ENCODE peak calls at places on chromosomes 2 and 18, in seven cellular contexts. One of them, this sample, is unnamed. For H3K4me1, the result is how much of the 10 kb centered on the place peaks cover.

GRCh38 chr2:27185331-27186026 is 26.4 kb upstream of the ATRAID start:
- DNase-seq in SJSA1: peak
- DNase-seq in naive thymus-derived CD4-positive, alpha-beta T cell: no peak
- DNase-seq in lower lobe of right lung: peak
- DNase-seq in right cardiac atrium: peak
- DNase-seq in CD8-positive, alpha-beta T cell: no peak
- DNase-seq in Karpas-422: peak
- DNase-seq in this sample: no peak

GRCh38 chr2:142892715-142893114 is 15.3 kb downstream of the KYNU start:
- DNase-seq in Karpas-422: no peak
- DNase-seq in CD8-positive, alpha-beta T cell: no peak
- DNase-seq in SJSA1: no peak
- DNase-seq in right cardiac atrium: no peak
- DNase-seq in lower lobe of right lung: no peak
- DNase-seq in naive thymus-derived CD4-positive, alpha-beta T cell: no peak
- DNase-seq in this sample: no peak

GRCh38 chr18:56036673-56037072 is 448.7 kb upstream of the TCF4 start:
- DNase-seq in CD8-positive, alpha-beta T cell: no peak
- DNase-seq in Karpas-422: no peak
- DNase-seq in lower lobe of right lung: no peak
- DNase-seq in naive thymus-derived CD4-positive, alpha-beta T cell: no peak
- DNase-seq in right cardiac atrium: no peak
- DNase-seq in SJSA1: no peak
- DNase-seq in this sample: no peak

GRCh38 chr18:457120-457519 is 43.4 kb downstream of the COLEC12 start:
- DNase-seq in naive thymus-derived CD4-positive, alpha-beta T cell: no peak
- DNase-seq in lower lobe of right lung: no peak
- DNase-seq in SJSA1: peak
- DNase-seq in right cardiac atrium: peak
- DNase-seq in CD8-positive, alpha-beta T cell: no peak
- DNase-seq in Karpas-422: no peak
- DNase-seq in this sample: no peak

GRCh38 chr2:168002021-168002553 is 245.3 kb downstream of the STK39 start:
- DNase-seq in CD8-positive, alpha-beta T cell: no peak
- DNase-seq in naive thymus-derived CD4-positive, alpha-beta T cell: no peak
- DNase-seq in SJSA1: no peak
- DNase-seq in Karpas-422: no peak
- DNase-seq in right cardiac atrium: no peak
- DNase-seq in lower lobe of right lung: no peak
- DNase-seq in this sample: no peak

GRCh38 chr2:233447506-233448219 is 93.4 kb downstream of the DGKD start:
- DNase-seq in SJSA1: no peak
- DNase-seq in lower lobe of right lung: peak
- DNase-seq in naive thymus-derived CD4-positive, alpha-beta T cell: no peak
- DNase-seq in Karpas-422: no peak
- DNase-seq in right cardiac atrium: no peak
- DNase-seq in CD8-positive, alpha-beta T cell: no peak
- DNase-seq in this sample: no peak

GRCh38 chr2:158317642-158318041 is 138.9 kb downstream of the CCDC148 start:
- DNase-seq in Karpas-422: no peak
- DNase-seq in SJSA1: no peak
- DNase-seq in lower lobe of right lung: no peak
- DNase-seq in right cardiac atrium: no peak
- DNase-seq in CD8-positive, alpha-beta T cell: no peak
- DNase-seq in naive thymus-derived CD4-positive, alpha-beta T cell: no peak
- DNase-seq in this sample: no peak

GRCh38 chr18:48345596-48345995 is 63.6 kb downstream of the ZBTB7C start:
- DNase-seq in CD8-positive, alpha-beta T cell: no peak
- DNase-seq in naive thymus-derived CD4-positive, alpha-beta T cell: no peak
- DNase-seq in lower lobe of right lung: no peak
- DNase-seq in SJSA1: no peak
- DNase-seq in right cardiac atrium: no peak
- DNase-seq in Karpas-422: peak
- DNase-seq in this sample: no peak

GRCh38 chr18:71001597-71001996 is 712.8 kb downstream of the SOCS6 start:
- DNase-seq in CD8-positive, alpha-beta T cell: no peak
- DNase-seq in naive thymus-derived CD4-positive, alpha-beta T cell: no peak
- DNase-seq in lower lobe of right lung: no peak
- DNase-seq in SJSA1: no peak
- DNase-seq in right cardiac atrium: no peak
- DNase-seq in Karpas-422: no peak
- DNase-seq in this sample: no peak

GRCh38 chr2:123839326-123839725 is 185.8 kb upstream of the CNTNAP5 start:
- DNase-seq in SJSA1: no peak
- DNase-seq in CD8-positive, alpha-beta T cell: no peak
- DNase-seq in Karpas-422: no peak
- DNase-seq in naive thymus-derived CD4-positive, alpha-beta T cell: no peak
- DNase-seq in right cardiac atrium: no peak
- DNase-seq in lower lobe of right lung: no peak
- DNase-seq in this sample: no peak

GRCh38 chr2:88753833-88754584 is 62.5 kb downstream of the RPIA start:
- DNase-seq in Karpas-422: peak
- DNase-seq in right cardiac atrium: no peak
- DNase-seq in SJSA1: no peak
- DNase-seq in CD8-positive, alpha-beta T cell: peak
- DNase-seq in naive thymus-derived CD4-positive, alpha-beta T cell: no peak
- DNase-seq in lower lobe of right lung: no peak
- DNase-seq in this sample: no peak

GRCh38 chr2:72004976-72005375 is 142.7 kb downstream of the CYP26B1 start:
- DNase-seq in Karpas-422: no peak
- DNase-seq in SJSA1: no peak
- DNase-seq in CD8-positive, alpha-beta T cell: no peak
- DNase-seq in lower lobe of right lung: no peak
- DNase-seq in naive thymus-derived CD4-positive, alpha-beta T cell: no peak
- DNase-seq in right cardiac atrium: no peak
- DNase-seq in this sample: peak

GRCh38 chr2:152464853-152465470 is 130.0 kb downstream of the FMNL2 start:
- DNase-seq in CD8-positive, alpha-beta T cell: no peak
- DNase-seq in Karpas-422: no peak
- DNase-seq in SJSA1: no peak
- DNase-seq in lower lobe of right lung: no peak
- DNase-seq in right cardiac atrium: no peak
- DNase-seq in naive thymus-derived CD4-positive, alpha-beta T cell: no peak
- DNase-seq in this sample: no peak

GRCh38 chr18:75314117-75314516 is 103.5 kb downstream of the TSHZ1 start:
- DNase-seq in SJSA1: no peak
- DNase-seq in naive thymus-derived CD4-positive, alpha-beta T cell: no peak
- DNase-seq in right cardiac atrium: no peak
- DNase-seq in lower lobe of right lung: no peak
- DNase-seq in CD8-positive, alpha-beta T cell: no peak
- DNase-seq in Karpas-422: peak
- DNase-seq in this sample: no peak

GRCh38 chr2:159226059-159226461 is 60.4 kb downstream of the WDSUB1 start:
- DNase-seq in Karpas-422: no peak
- DNase-seq in SJSA1: no peak
- DNase-seq in naive thymus-derived CD4-positive, alpha-beta T cell: no peak
- DNase-seq in right cardiac atrium: no peak
- DNase-seq in lower lobe of right lung: no peak
- DNase-seq in CD8-positive, alpha-beta T cell: peak
- DNase-seq in this sample: peak

GRCh38 chr18:26468931-26469340 is 79.4 kb downstream of the KCTD1 start:
- DNase-seq in CD8-positive, alpha-beta T cell: no peak
- DNase-seq in naive thymus-derived CD4-positive, alpha-beta T cell: no peak
- DNase-seq in right cardiac atrium: no peak
- DNase-seq in Karpas-422: peak
- DNase-seq in SJSA1: no peak
- DNase-seq in lower lobe of right lung: no peak
- DNase-seq in this sample: no peak

GRCh38 chr18:43012951-43013350 is 102.5 kb downstream of the RIT2 start:
- DNase-seq in CD8-positive, alpha-beta T cell: no peak
- DNase-seq in SJSA1: no peak
- DNase-seq in lower lobe of right lung: no peak
- DNase-seq in naive thymus-derived CD4-positive, alpha-beta T cell: no peak
- DNase-seq in Karpas-422: no peak
- DNase-seq in right cardiac atrium: no peak
- DNase-seq in this sample: no peak

GRCh38 chr2:197889041-197889440 is 84.6 kb downstream of the PLCL1 start:
- DNase-seq in SJSA1: no peak
- DNase-seq in CD8-positive, alpha-beta T cell: peak
- DNase-seq in right cardiac atrium: no peak
- DNase-seq in naive thymus-derived CD4-positive, alpha-beta T cell: peak
- DNase-seq in Karpas-422: peak
- DNase-seq in lower lobe of right lung: no peak
- DNase-seq in this sample: no peak

GRCh38 chr2:26534098-26534864 is 56.4 kb upstream of the OTOF start:
- DNase-seq in naive thymus-derived CD4-positive, alpha-beta T cell: no peak
- DNase-seq in Karpas-422: no peak
- DNase-seq in CD8-positive, alpha-beta T cell: no peak
- DNase-seq in SJSA1: no peak
- DNase-seq in right cardiac atrium: no peak
- DNase-seq in lower lobe of right lung: no peak
- DNase-seq in this sample: no peak

GRCh38 chr18:1806884-1807615 is 764.3 kb downstream of the METTL4 start:
- DNase-seq in lower lobe of right lung: no peak
- DNase-seq in CD8-positive, alpha-beta T cell: no peak
- DNase-seq in right cardiac atrium: no peak
- DNase-seq in naive thymus-derived CD4-positive, alpha-beta T cell: no peak
- DNase-seq in SJSA1: no peak
- DNase-seq in Karpas-422: no peak
- DNase-seq in this sample: no peak

GRCh38 chr18:7946724-7947377 is 379.7 kb downstream of the PTPRM start:
- DNase-seq in SJSA1: peak
- DNase-seq in lower lobe of right lung: no peak
- DNase-seq in Karpas-422: no peak
- DNase-seq in naive thymus-derived CD4-positive, alpha-beta T cell: no peak
- DNase-seq in right cardiac atrium: peak
- DNase-seq in CD8-positive, alpha-beta T cell: no peak
- DNase-seq in this sample: peak
- H3K4me3 ChIP-seq in SJSA1: no peak
- H3K4me3 ChIP-seq in lower lobe of right lung: peak
- H3K4me3 ChIP-seq in Karpas-422: no peak
- H3K4me3 ChIP-seq in naive thymus-derived CD4-positive, alpha-beta T cell: peak
- H3K4me3 ChIP-seq in right cardiac atrium: peak
- H3K4me3 ChIP-seq in CD8-positive, alpha-beta T cell: no peak
- H3K4me3 ChIP-seq in this sample: peak

DNA sequence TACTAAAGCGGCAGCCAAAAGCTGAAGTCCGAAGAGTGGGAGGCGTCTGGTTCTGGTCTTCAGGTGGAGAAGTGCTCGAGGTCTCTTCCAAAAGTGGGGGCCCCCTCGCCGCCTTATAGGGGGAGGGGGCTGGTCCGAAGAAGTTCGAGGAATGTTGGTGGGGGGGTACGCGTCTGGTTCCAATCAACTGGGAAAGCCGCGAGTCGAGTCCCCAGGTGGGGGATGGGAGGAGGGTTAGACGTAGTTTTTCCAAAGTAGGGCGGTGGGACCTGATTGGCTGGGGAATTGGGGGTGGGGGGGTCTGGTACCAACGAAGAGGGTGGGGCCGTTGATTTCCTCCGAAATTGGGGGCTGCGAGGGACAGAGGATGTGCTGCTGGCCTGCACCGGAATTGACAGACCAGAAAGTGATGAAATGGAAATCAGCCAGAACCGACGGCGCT is 603 bp downstream of the ITM2C start:
- DNase-seq in right cardiac atrium: no peak
- DNase-seq in SJSA1: peak
- DNase-seq in naive thymus-derived CD4-positive, alpha-beta T cell: no peak
- DNase-seq in CD8-positive, alpha-beta T cell: no peak
- DNase-seq in Karpas-422: no peak
- DNase-seq in lower lobe of right lung: no peak
- DNase-seq in this sample: no peak
- H3K4me1 ChIP-seq in right cardiac atrium: under half
- H3K4me1 ChIP-seq in SJSA1: under half
- H3K4me1 ChIP-seq in naive thymus-derived CD4-positive, alpha-beta T cell: under half
- H3K4me1 ChIP-seq in CD8-positive, alpha-beta T cell: half or more
- H3K4me1 ChIP-seq in Karpas-422: under half
- H3K4me1 ChIP-seq in lower lobe of right lung: under half
- H3K4me1 ChIP-seq in this sample: under half

DNA sequence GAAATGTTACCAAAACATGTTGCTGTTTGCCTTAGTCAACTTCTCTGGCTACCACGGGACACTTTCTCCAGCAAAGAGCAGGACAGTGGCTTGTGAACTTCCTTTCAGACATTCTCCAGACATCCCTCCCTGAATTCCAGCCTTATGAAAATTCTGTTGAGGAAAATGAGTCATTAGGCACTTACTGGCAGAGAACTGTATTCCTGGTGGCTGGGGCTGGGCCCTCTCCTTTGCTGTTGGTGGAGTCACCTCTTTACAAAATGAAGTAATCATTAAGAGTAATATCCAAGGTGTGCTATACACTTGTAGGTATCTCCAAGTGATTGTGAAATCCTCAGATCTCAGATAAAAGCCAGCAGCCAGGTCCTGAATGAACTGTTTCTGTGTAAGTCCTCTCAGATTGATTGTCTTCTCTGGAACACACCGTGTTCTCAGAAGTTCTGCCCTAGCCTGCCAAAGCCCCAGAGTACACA is 1.4 kb upstream of the FAP start:
- DNase-seq in CD8-positive, alpha-beta T cell: no peak
- DNase-seq in Karpas-422: no peak
- DNase-seq in SJSA1: peak
- DNase-seq in right cardiac atrium: peak
- DNase-seq in lower lobe of right lung: peak
- DNase-seq in naive thymus-derived CD4-positive, alpha-beta T cell: no peak
- DNase-seq in this sample: peak
- H3K4me3 ChIP-seq in CD8-positive, alpha-beta T cell: no peak
- H3K4me3 ChIP-seq in Karpas-422: no peak
- H3K4me3 ChIP-seq in SJSA1: no peak
- H3K4me3 ChIP-seq in right cardiac atrium: no peak
- H3K4me3 ChIP-seq in lower lobe of right lung: no peak
- H3K4me3 ChIP-seq in naive thymus-derived CD4-positive, alpha-beta T cell: no peak
- H3K4me3 ChIP-seq in this sample: no peak

GRCh38 chr2:163649080-163649479 is 86.7 kb downstream of the FIGN start:
- DNase-seq in CD8-positive, alpha-beta T cell: no peak
- DNase-seq in Karpas-422: no peak
- DNase-seq in lower lobe of right lung: no peak
- DNase-seq in naive thymus-derived CD4-positive, alpha-beta T cell: no peak
- DNase-seq in SJSA1: no peak
- DNase-seq in right cardiac atrium: no peak
- DNase-seq in this sample: no peak

GRCh38 chr2:163657257-163657656 is 78.6 kb downstream of the FIGN start:
- DNase-seq in naive thymus-derived CD4-positive, alpha-beta T cell: no peak
- DNase-seq in CD8-positive, alpha-beta T cell: no peak
- DNase-seq in Karpas-422: no peak
- DNase-seq in SJSA1: no peak
- DNase-seq in lower lobe of right lung: no peak
- DNase-seq in right cardiac atrium: no peak
- DNase-seq in this sample: no peak

GRCh38 chr2:163656622-163657021 is 79.2 kb downstream of the FIGN start:
- DNase-seq in CD8-positive, alpha-beta T cell: no peak
- DNase-seq in right cardiac atrium: no peak
- DNase-seq in naive thymus-derived CD4-positive, alpha-beta T cell: no peak
- DNase-seq in SJSA1: no peak
- DNase-seq in Karpas-422: no peak
- DNase-seq in lower lobe of right lung: no peak
- DNase-seq in this sample: no peak

GRCh38 chr2:163655672-163656071 is 80.1 kb downstream of the FIGN start:
- DNase-seq in SJSA1: no peak
- DNase-seq in naive thymus-derived CD4-positive, alpha-beta T cell: no peak
- DNase-seq in CD8-positive, alpha-beta T cell: no peak
- DNase-seq in lower lobe of right lung: no peak
- DNase-seq in Karpas-422: no peak
- DNase-seq in right cardiac atrium: no peak
- DNase-seq in this sample: no peak

DNA sequence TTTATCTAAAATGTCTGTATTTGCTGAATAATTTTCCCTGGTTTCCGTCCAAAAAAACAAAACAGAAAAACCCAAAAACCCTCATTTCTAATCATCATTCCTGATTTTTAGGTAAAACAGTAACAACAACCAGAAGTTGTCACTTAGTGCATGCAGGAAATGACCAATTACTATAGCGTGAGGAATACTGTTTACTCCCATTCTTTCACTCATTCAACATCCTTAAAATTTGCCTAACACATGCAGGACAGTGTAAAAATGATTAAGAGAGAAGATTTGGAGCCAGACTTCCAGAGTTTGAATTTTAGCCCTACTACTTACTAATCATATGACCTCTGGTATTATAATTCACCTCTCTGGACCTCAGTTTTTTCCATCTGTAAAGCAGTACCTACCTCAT is 83.1 kb downstream of the FIGN start:
- DNase-seq in naive thymus-derived CD4-positive, alpha-beta T cell: no peak
- DNase-seq in right cardiac atrium: no peak
- DNase-seq in CD8-positive, alpha-beta T cell: no peak
- DNase-seq in lower lobe of right lung: no peak
- DNase-seq in Karpas-422: no peak
- DNase-seq in SJSA1: no peak
- DNase-seq in this sample: no peak
- H3K4me1 ChIP-seq in naive thymus-derived CD4-positive, alpha-beta T cell: under half
- H3K4me1 ChIP-seq in right cardiac atrium: under half
- H3K4me1 ChIP-seq in CD8-positive, alpha-beta T cell: under half
- H3K4me1 ChIP-seq in lower lobe of right lung: under half
- H3K4me1 ChIP-seq in Karpas-422: under half
- H3K4me1 ChIP-seq in SJSA1: under half
- H3K4me1 ChIP-seq in this sample: under half

This sample was measured in PC-9.